ENCODE peak calls at places on chromosomes 2 and 18, in five cellular contexts. R is SK-MEL-5, U is A549, P is caudate nucleus, I is cardiac septum. O is an unnamed sample.

GRCh38 chr2:68574202-68574791 is 69.1 kb upstream of the PROKR1 start:
- DNase-seq in R (no peak), I (no peak), P (no peak), U (no peak), O (no peak)

GRCh38 chr2:134207589-134208209 is 46.2 kb upstream of the MGAT5 start:
- DNase-seq in U (peak), R (peak), P (no peak), I (peak), O (no peak)

GRCh38 chr2:109376796-109377495 is 236.8 kb downstream of the SEPTIN10 start:
- DNase-seq in R (no peak), I (no peak), P (no peak), U (no peak), O (peak)

GRCh38 chr2:163341426-163341825 is 394.4 kb downstream of the FIGN start:
- DNase-seq in I (no peak), R (no peak), U (no peak), P (no peak), O (no peak)

GRCh38 chr2:178163395-178163794 is 30.9 kb upstream of the OSBPL6 start:
- DNase-seq in I (no peak), P (no peak), R (peak), U (no peak), O (no peak)

GRCh38 chr2:171318463-171318934 is 115.3 kb downstream of the METTL8 start:
- DNase-seq in U (no peak), P (no peak), R (no peak), I (no peak), O (no peak)

GRCh38 chr2:219916261-219916660 is 288.8 kb downstream of the SLC4A3 start:
- DNase-seq in P (no peak), U (no peak), I (no peak), R (no peak), O (no peak)

GRCh38 chr2:215847718-215848117 is 165.6 kb downstream of the MREG start:
- DNase-seq in R (no peak), I (no peak), P (no peak), U (no peak), O (no peak)

GRCh38 chr2:176101862-176102261 is 2.3 kb downstream of the HOXD12 start:
- DNase-seq in I (no peak), R (no peak), P (no peak), U (no peak), O (no peak)

GRCh38 chr2:24816884-24817283 is 23.7 kb downstream of the CENPO start:
- DNase-seq in P (no peak), U (no peak), R (no peak), I (no peak), O (no peak)

GRCh38 chr2:46776687-46777327 is 138.8 kb downstream of the MCFD2 start:
- DNase-seq in U (peak), I (no peak), P (no peak), R (peak), O (no peak)

GRCh38 chr2:100822587-100823248 is 2.8 kb downstream of the NPAS2 start:
- DNase-seq in R (no peak), P (no peak), I (no peak), U (no peak), O (no peak)

GRCh38 chr2:233456111-233456510 is 101.8 kb downstream of the DGKD start:
- DNase-seq in R (no peak), P (no peak), I (no peak), U (no peak), O (no peak)

GRCh38 chr18:75204262-75204977 is 4.5 kb downstream of the PTGR3 start:
- DNase-seq in U (no peak), P (no peak), R (no peak), I (no peak), O (no peak)

GRCh38 chr2:216665240-216665639 is 30.1 kb downstream of the IGFBP5 start:
- DNase-seq in R (no peak), I (no peak), P (no peak), U (no peak), O (no peak)